ENCODE peak calls at places on chromosomes 1 and 21, in nine cellular contexts. L is NCI-H1436, Q is HT-29, G is tibial nerve, O is GM19239, A is heart left ventricle, E is psoas muscle, B is D341Med, H is NCI-H1092. C is an unnamed sample.
A peak's percentile ranks its signal among the peaks of the same experiment; 100 is the strongest.

GRCh38 chr1:76075877-76076276 is 1.3 kb downstream of the ST6GALNAC3 start:
- DNase-seq in L (no peak), Q (no peak), G (no peak), O (no peak), A (no peak), E (no peak), B (no peak), H (no peak), C (no peak)

GRCh38 chr1:62435231-62436038 is 1.4 kb upstream of the USP1 start:
- DNase-seq in L (peak; percentile 48), Q (peak; percentile 17), G (no peak), O (no peak), A (no peak), E (peak; percentile 56), B (no peak), H (no peak), C (no peak)

GRCh38 chr21:30714946-30715345 is 3.6 kb downstream of the KRTAP21-3 start:
- DNase-seq in L (no peak), Q (no peak), G (no peak), O (no peak), A (no peak), E (no peak), B (no peak), H (no peak), C (no peak)

GRCh38 chr1:65044411-65044810 is 78.1 kb upstream of the JAK1 start:
- DNase-seq in L (no peak), Q (no peak), G (no peak), O (no peak), A (no peak), E (no peak), B (no peak), H (no peak), C (no peak)

GRCh38 chr1:112718691-112719418 is 3.7 kb upstream of the PPM1J start:
- DNase-seq in L (peak; percentile 78), Q (peak; percentile 78), G (peak; percentile 59), O (peak; percentile 71), A (peak; percentile 82), E (peak; percentile 91), B (peak; percentile 86), H (peak; percentile 40), C (no peak)

GRCh38 chr1:201714542-201715276 is 114.2 kb upstream of the IPO9 start:
- DNase-seq in L (no peak), Q (peak; percentile 59), G (peak; percentile 86), O (no peak), A (peak; percentile 92), E (peak; percentile 91), B (no peak), H (no peak), C (no peak)

GRCh38 chr1:24486296-24487065 is 16.2 kb upstream of the RCAN3 start:
- DNase-seq in L (no peak), Q (no peak), G (no peak), O (no peak), A (no peak), E (no peak), B (no peak), H (no peak), C (no peak)

GRCh38 chr1:147673816-147674215 is 3.5 kb upstream of the ACP6 start:
- DNase-seq in L (no peak), Q (no peak), G (no peak), O (no peak), A (no peak), E (no peak), B (no peak), H (no peak), C (no peak)

GRCh38 chr21:44794031-44794374 is 7.6 kb downstream of the UBE2G2 start:
- DNase-seq in L (no peak), Q (no peak), G (no peak), O (no peak), A (no peak), E (no peak), B (no peak), H (no peak), C (no peak)

GRCh38 chr1:164602480-164603093 is 43.6 kb downstream of the PBX1 start:
- DNase-seq in L (no peak), Q (peak; percentile 54), G (no peak), O (no peak), A (peak; percentile 58), E (peak; percentile 73), B (no peak), H (peak; percentile 35), C (no peak)

C was measured in LNCaP clone FGC.